ENCODE peak calls at places on chromosomes 11 and 22, in eight cellular contexts. X is PC-3, J is GM23338, O is HCT116, Z is PC-9, K is SK-N-SH, M is OCI-LY7, D is hepatocyte. B is an unnamed sample.
A peak's percentile ranks its signal among the peaks of the same experiment; 100 is the strongest.

GRCh38 chr11:46977038-46977818 is 40.7 kb downstream of the CSTPP1 start:
- DNase-seq in K (no peak), O (no peak), Z (no peak), M (no peak), X (no peak), D (no peak), J (peak; percentile 65), B (no peak)

GRCh38 chr22:17974087-17974486 is 50.3 kb downstream of the MICAL3 start:
- DNase-seq in K (no peak), J (no peak), D (no peak), O (no peak), Z (peak; percentile 85), X (no peak), M (no peak), B (no peak)

GRCh38 chr22:38773363-38773946 is 17.7 kb upstream of the SUN2 start:
- DNase-seq in Z (no peak), K (no peak), M (no peak), J (no peak), O (no peak), X (no peak), D (no peak), B (no peak)

GRCh38 chr11:88552377-88553029 is 215.0 kb upstream of the CTSC start:
- DNase-seq in M (peak; percentile 64), K (peak; percentile 23), O (peak; percentile 48), X (peak; percentile 87), Z (peak; percentile 56), D (peak; percentile 71), J (peak; percentile 87), B (peak; percentile 72)

GRCh38 chr11:46618789-46619188 is 1.4 kb downstream of the ATG13 start:
- DNase-seq in O (no peak), D (no peak), K (no peak), X (no peak), Z (no peak), M (no peak), J (no peak), B (no peak)

GRCh38 chr11:116379185-116379828 is 393.5 kb downstream of the BUD13 start:
- DNase-seq in O (no peak), K (no peak), D (peak; percentile 82), M (peak; percentile 17), Z (no peak), X (peak; percentile 31), J (peak; percentile 79), B (peak; percentile 46)

GRCh38 chr22:33006220-33006954 is 51.8 kb downstream of the SYN3 start:
- DNase-seq in K (no peak), X (no peak), D (peak; percentile 52), Z (peak; percentile 60), M (no peak), O (no peak), J (no peak), B (no peak)

GRCh38 chr11:111795333-111795985 is 29.3 kb upstream of the PPP2R1B start:
- DNase-seq in J (no peak), D (no peak), M (no peak), X (no peak), O (no peak), K (no peak), Z (no peak), B (no peak)

GRCh38 chr22:50182176-50183081 is 3.3 kb upstream of the TRABD start:
- DNase-seq in O (no peak), K (no peak), Z (no peak), J (no peak), X (no peak), M (no peak), D (no peak), B (no peak)

GRCh38 chr22:17077255-17077654 is 7.5 kb upstream of the IL17RA start:
- DNase-seq in K (no peak), M (no peak), X (peak; percentile 40), D (no peak), J (no peak), O (no peak), Z (no peak), B (no peak)

GRCh38 chr11:116840746-116841296 is 3.4 kb upstream of the APOA1 start:
- DNase-seq in K (no peak), Z (no peak), X (no peak), O (no peak), J (no peak), M (no peak), D (no peak), B (no peak)

GRCh38 chr11:112058103-112058502 is 15.7 kb downstream of the PIH1D2 start:
- DNase-seq in X (peak; percentile 22), M (no peak), J (no peak), O (no peak), K (no peak), Z (peak; percentile 66), D (no peak), B (no peak)

GRCh38 chr11:73667906-73668305 is 21.5 kb downstream of the PLEKHB1 start:
- DNase-seq in Z (peak; percentile 4), X (no peak), M (no peak), K (no peak), J (no peak), D (no peak), O (no peak), B (no peak)

GRCh38 chr11:118295834-118296454 is 8.6 kb upstream of the CD3E start:
- DNase-seq in J (peak; percentile 72), D (peak; percentile 67), Z (peak; percentile 93), X (peak; percentile 89), M (peak; percentile 67), K (no peak), O (peak; percentile 43), B (no peak)

GRCh38 chr22:38214248-38215056 is 12.7 kb downstream of the MAFF start:
- DNase-seq in O (no peak), Z (no peak), J (peak; percentile 92), X (no peak), D (peak; percentile 81), K (peak; percentile 85), M (peak; percentile 84), B (peak; percentile 72)

GRCh38 chr11:116808262-116809175 is 14.6 kb downstream of the APOA4 start:
- DNase-seq in O (no peak), D (no peak), M (no peak), J (no peak), K (no peak), Z (no peak), X (peak; percentile 43), B (no peak)

GRCh38 chr22:38869663-38870062 is 2.4 kb downstream of the CBX6 start:
- DNase-seq in Z (no peak), D (peak; percentile 4), J (no peak), X (no peak), K (no peak), M (no peak), O (no peak), B (no peak)

GRCh38 chr11:18457435-18457834 is 1.8 kb downstream of the LDHAL6A start:
- DNase-seq in Z (peak; percentile 94), K (peak; percentile 20), D (peak; percentile 55), X (peak; percentile 55), O (peak; percentile 32), M (no peak), J (no peak), B (no peak)

GRCh38 chr11:115924744-115925567 is 420.7 kb upstream of the CADM1 start:
- DNase-seq in X (no peak), D (no peak), J (no peak), M (no peak), K (no peak), Z (no peak), O (no peak), B (peak; percentile 96)

DNA sequence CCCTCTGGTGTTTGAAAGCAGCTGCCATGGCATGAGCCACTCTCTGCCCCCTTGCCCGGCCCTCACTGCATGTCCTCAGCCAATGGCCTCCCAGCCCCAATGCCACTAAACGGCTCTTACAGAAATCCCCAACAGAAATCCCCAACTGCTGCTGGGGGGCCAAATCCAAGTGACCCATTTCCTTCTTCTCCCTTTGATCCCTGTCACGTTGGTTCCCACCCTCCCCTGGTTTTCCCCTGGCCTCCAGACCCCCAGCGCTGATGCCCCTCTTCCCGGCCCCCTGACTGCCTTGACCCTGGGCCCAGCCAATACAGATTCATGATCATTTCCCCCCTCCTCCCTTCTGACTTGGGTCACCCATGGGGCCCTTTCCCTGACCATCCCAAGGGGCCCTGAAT is 30.9 kb downstream of the IGLL1 start:
- DNase-seq in D (no peak), J (no peak), Z (no peak), O (no peak), M (no peak), K (no peak), X (no peak), B (no peak)
- H3K9me2 ChIP-seq in D (no peaks in the 10 kb centered on the region), J (peaks cover 9% of the 10 kb centered on the region), Z (no peaks in the 10 kb centered on the region), O (no peaks in the 10 kb centered on the region), M (no peaks in the 10 kb centered on the region), K (no peaks in the 10 kb centered on the region), X (no peaks in the 10 kb centered on the region), B (no peaks in the 10 kb centered on the region)

DNA sequence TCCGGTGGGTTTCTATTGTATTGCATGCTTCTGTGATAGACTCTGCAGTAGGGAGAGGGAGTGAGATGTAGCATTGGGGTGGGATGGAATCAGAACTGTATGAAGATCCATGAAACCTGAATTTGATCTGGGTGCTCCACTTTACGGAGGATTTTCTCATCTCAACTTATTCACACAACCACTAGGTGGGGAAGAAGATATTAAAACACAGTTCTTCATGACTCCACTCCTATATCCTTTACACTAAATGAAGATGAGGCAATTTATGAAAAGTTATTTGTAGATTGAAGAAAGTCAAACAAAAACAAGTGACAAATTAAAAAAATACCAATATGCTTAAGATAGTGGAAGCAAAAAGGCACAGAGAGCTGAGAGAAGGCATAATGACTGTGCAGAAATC is 92.6 kb upstream of the PDGFD start:
- DNase-seq in J (peak; percentile 17), D (no peak), O (no peak), X (peak; percentile 42), K (no peak), M (no peak), Z (no peak), B (no peak)
- TF ChIP-seq CTCF in J (peak; percentile 49), D (peak; percentile 13), O (peak; percentile 19), X (peak; percentile 64), K (peak; percentile 30), M (peak; percentile 21), Z (peak; percentile 56), B (peak; percentile 10)

GRCh38 chr11:60078021-60078420 is 10.4 kb upstream of the MS4A2 start:
- DNase-seq in D (no peak), Z (no peak), K (no peak), X (no peak), M (no peak), O (no peak), J (no peak), B (no peak)
- H3K9me2 ChIP-seq in D (no peaks in the 10 kb centered on the region), Z (no peaks in the 10 kb centered on the region), K (no peaks in the 10 kb centered on the region), X (no peaks in the 10 kb centered on the region), M (no peaks in the 10 kb centered on the region), O (no peaks in the 10 kb centered on the region), J (no peaks in the 10 kb centered on the region), B (no peaks in the 10 kb centered on the region)

DNA sequence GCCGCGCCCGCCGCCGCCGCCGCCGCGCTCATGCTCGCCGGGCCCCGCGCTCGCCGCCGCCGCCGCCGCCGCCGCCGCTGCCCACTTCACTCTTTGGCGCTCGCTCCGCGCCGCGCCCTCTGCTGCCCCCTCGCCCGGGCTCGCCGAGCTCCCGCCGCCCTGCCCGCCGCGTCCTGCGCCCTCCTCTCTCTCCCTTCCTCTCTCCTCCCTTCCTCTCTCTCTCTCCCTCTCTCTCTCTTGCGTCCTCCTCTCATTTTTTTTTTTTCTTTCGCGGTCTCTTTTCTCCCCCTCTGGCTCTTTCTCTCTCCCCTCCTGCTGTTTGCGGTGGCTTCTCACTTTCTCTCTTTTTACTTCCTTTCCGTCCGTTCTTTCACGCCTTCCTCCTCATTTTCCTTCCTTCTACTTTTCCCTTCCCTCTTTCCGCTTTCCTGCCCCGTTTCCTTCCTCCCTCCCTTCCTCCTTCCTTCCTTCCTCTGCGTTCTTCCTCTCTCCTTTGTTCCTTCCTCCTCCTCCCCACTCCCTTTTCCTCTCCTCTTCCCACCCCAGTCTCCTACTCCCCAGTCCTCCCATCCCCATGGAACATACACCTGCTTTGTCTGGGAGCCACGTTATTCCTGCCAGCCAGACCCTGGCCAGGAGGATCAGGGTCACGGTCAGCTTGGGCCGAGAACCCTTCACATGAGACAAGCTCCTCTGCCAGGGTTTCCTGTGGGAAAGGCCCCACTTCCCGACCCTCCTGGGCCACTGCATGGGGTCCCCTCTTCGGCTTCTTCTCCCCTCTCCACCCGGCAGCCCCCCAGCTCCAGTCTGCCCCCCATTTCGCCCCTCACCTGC is 19.3 kb upstream of the SHISAL1 start:
- DNase-seq in O (no peak), X (peak; percentile 11), Z (no peak), J (peak; percentile 68), D (peak; percentile 69), M (no peak), K (peak; percentile 86), B (no peak)
- TF ChIP-seq CTCF in O (no peak), X (no peak), Z (peak; percentile 26), J (no peak), D (peak; percentile 15), M (no peak), K (peak; percentile 35), B (no peak)